ENCODE peak calls at places on chromosomes 3 and 15, in four cellular contexts. T, P, J and F are unnamed samples.

GRCh38 chr15:39596358-39597051 is 15.6 kb downstream of the THBS1 start:
- DNase-seq in T (no peak), P (no peak), J (peak; percentile 32), F (peak; percentile 89)

GRCh38 chr15:85920926-85921325 is 126.2 kb upstream of the KLHL25 start:
- DNase-seq in T (no peak), P (no peak), J (no peak), F (no peak)

GRCh38 chr15:84034831-84035753 is 200.5 kb upstream of the GOLGA6L4 start:
- DNase-seq in T (no peak), P (no peak), J (peak; percentile 24), F (no peak)

GRCh38 chr3:144053121-144053520 is 81.5 kb downstream of the DIPK2A start:
- DNase-seq in T (no peak), P (no peak), J (peak; percentile 57), F (no peak)

GRCh38 chr15:49847937-49848823 is 227.3 kb downstream of the DTWD1 start:
- DNase-seq in T (no peak), P (no peak), J (peak; percentile 98), F (no peak)

GRCh38 chr15:90981681-90982080 is 12.7 kb downstream of the PRC1 start:
- DNase-seq in T (no peak), P (no peak), J (no peak), F (no peak)

GRCh38 chr15:55267401-55268053 is 22.1 kb downstream of the RAB27A start:
- DNase-seq in T (no peak), P (no peak), J (peak; percentile 45), F (peak; percentile 55)

GRCh38 chr15:78996876-78997275 is 52.0 kb upstream of the CTSH start:
- DNase-seq in T (no peak), P (no peak), J (no peak), F (no peak)

GRCh38 chr15:72005483-72005882 is 112.5 kb downstream of the MYO9A start:
- DNase-seq in T (no peak), P (no peak), J (no peak), F (no peak)

GRCh38 chr3:5016218-5017161 is 37.3 kb downstream of the BHLHE40 start:
- DNase-seq in T (no peak), P (no peak), J (peak; percentile 36), F (peak; percentile 85)

GRCh38 chr3:160661660-160662059 is 15.3 kb upstream of the ARL14 start:
- DNase-seq in T (no peak), P (no peak), J (peak; percentile 45), F (no peak)

GRCh38 chr15:75776075-75776443 is 63.4 kb upstream of the CSPG4 start:
- DNase-seq in T (no peak), P (no peak), J (peak; percentile 53), F (no peak)

GRCh38 chr3:14429237-14429636 is 26.8 kb downstream of the SLC6A6 start:
- DNase-seq in T (no peak), P (no peak), J (no peak), F (no peak)

GRCh38 chr15:48233246-48233645 is 27.1 kb downstream of the SLC12A1 start:
- DNase-seq in T (no peak), P (no peak), J (no peak), F (no peak)

GRCh38 chr3:48432411-48433371 is 2.8 kb upstream of the PLXNB1 start:
- DNase-seq in T (no peak), P (no peak), J (no peak), F (no peak)

GRCh38 chr15:66294157-66294931 is 976 bp downstream of the DIS3L start:
- DNase-seq in T (peak; percentile 49), P (peak; percentile 77), J (peak; percentile 54), F (peak; percentile 68)

GRCh38 chr3:172135766-172136729 is 96.7 kb downstream of the FNDC3B start:
- DNase-seq in T (no peak), P (no peak), J (peak; percentile 57), F (peak; percentile 45)

GRCh38 chr3:16884084-16884747 is 539 bp upstream of the PLCL2 start:
- DNase-seq in T (no peak), P (no peak), J (peak; percentile 52), F (peak; percentile 55)

GRCh38 chr3:169228522-169228921 is 435.0 kb downstream of the MECOM start:
- DNase-seq in T (no peak), P (no peak), J (no peak), F (peak; percentile 64)

GRCh38 chr3:47605646-47606045 is 27.0 kb upstream of the CSPG5 start:
- DNase-seq in T (no peak), P (no peak), J (peak; percentile 63), F (peak; percentile 19)